ENCODE peak calls at places on chromosomes 3 and 15, in nine cellular contexts. F is transverse colon, W is breast epithelium, V is HL-60, L is K562, N is HepG2, Q is GM12878, P is spleen, J is Panc1. Y is an unnamed sample.

GRCh38 chr3:23275814-23276213 is 72.7 kb downstream of the UBE2E2 start:
- DNase-seq in W (no peak), V (no peak), L (no peak), J (no peak), P (no peak), F (no peak), N (no peak), Q (no peak), Y (no peak)

GRCh38 chr3:101667844-101668243 is 9.1 kb downstream of the ZBTB11 start:
- DNase-seq in L (no peak), P (no peak), N (no peak), F (no peak), J (no peak), Q (no peak), W (no peak), V (no peak), Y (no peak)

GRCh38 chr3:69776289-69776688 is 37.0 kb downstream of the MITF start:
- DNase-seq in V (no peak), L (peak; percentile 38), W (no peak), Q (no peak), P (no peak), J (no peak), F (no peak), N (no peak), Y (no peak)

GRCh38 chr3:97949743-97950142 is 22.5 kb downstream of the RIOX2 start:
- DNase-seq in W (no peak), L (no peak), F (no peak), Q (no peak), P (no peak), J (no peak), V (no peak), N (no peak), Y (no peak)

GRCh38 chr3:172449468-172450149 is 1.4 kb upstream of the GHSR start:
- DNase-seq in N (no peak), Q (no peak), W (no peak), V (peak; percentile 6), P (no peak), J (no peak), F (no peak), L (peak; percentile 28), Y (peak; percentile 90)

GRCh38 chr3:73602171-73602570 is 22.6 kb downstream of the PDZRN3 start:
- DNase-seq in N (no peak), F (no peak), V (no peak), W (no peak), Q (no peak), P (no peak), J (no peak), L (no peak), Y (no peak)

GRCh38 chr3:183313764-183314163 is 60.7 kb downstream of the B3GNT5 start:
- DNase-seq in F (no peak), W (no peak), P (no peak), Q (no peak), V (no peak), L (no peak), J (no peak), N (no peak), Y (no peak)

GRCh38 chr15:60901647-60902046 is 327.5 kb downstream of the RORA start:
- DNase-seq in V (no peak), L (no peak), N (no peak), W (no peak), J (no peak), P (no peak), F (no peak), Q (peak; percentile 92), Y (no peak)

GRCh38 chr3:120071259-120071658 is 23.0 kb downstream of the GSK3B start:
- DNase-seq in V (no peak), N (no peak), J (no peak), F (no peak), Q (no peak), W (no peak), P (no peak), L (no peak), Y (peak; percentile 53)

GRCh38 chr3:138378331-138378730 is 30.0 kb downstream of the MRAS start:
- DNase-seq in J (no peak), P (peak; percentile 44), W (no peak), F (no peak), L (no peak), Q (no peak), V (no peak), N (no peak), Y (no peak)

GRCh38 chr3:52372822-52373504 is 56.8 kb downstream of the DNAH1 start:
- DNase-seq in P (peak; percentile 89), L (peak; percentile 64), J (no peak), N (no peak), Q (no peak), F (peak; percentile 51), W (no peak), V (peak; percentile 84), Y (peak; percentile 70)

GRCh38 chr3:197809356-197810020 is 18.4 kb downstream of the LRCH3 start:
- DNase-seq in F (no peak), N (no peak), L (no peak), P (no peak), V (no peak), J (no peak), W (no peak), Q (no peak), Y (no peak)

DNA sequence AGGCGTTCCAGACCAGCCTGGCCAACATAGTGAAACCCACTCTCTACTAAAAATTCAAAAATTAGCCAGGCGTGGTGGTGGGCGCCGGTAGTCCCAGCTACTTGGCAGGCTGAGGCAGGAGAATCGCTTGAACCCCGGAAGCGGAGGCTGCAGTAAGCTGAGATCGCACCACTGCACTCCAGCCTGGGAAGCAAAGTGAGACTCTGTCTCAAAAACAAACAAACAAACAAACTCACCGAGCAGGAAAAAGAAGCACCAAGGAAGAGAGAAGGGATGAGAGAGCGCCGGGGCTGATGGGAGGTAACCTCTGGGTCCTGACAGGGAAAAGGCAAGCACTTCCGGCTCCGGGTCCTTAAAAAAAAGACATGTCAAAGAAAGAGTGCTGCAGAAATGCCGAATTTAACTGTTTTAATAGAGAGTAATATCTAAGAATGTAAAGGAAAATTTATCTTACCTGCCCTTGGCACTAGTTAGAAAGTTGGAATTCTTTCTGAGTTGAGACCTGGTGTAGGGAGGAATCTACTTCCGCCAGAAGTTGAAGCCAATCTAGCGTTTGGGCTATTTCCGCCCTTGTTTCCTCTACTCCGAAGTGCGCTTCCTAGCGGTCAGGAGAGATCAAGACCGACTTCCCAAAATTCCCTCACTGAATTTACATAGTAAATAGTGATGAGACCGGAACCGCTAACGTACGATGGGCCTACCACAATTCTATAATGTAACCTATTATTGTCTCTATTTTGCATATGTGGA is 29.1 kb downstream of the EFCAB12 start:
- DNase-seq in V (peak; percentile 93), W (peak; percentile 67), L (peak; percentile 79), F (peak; percentile 92), P (peak; percentile 88), N (peak; percentile 95), Q (peak; percentile 93), J (peak; percentile 98), Y (peak; percentile 97)
- TF ChIP-seq POLR2AphosphoS5 in V (no peak), W (no peak), L (no peak), F (no peak), P (no peak), N (peak; percentile 47), Q (no peak), J (no peak), Y (peak; percentile 71)

DNA sequence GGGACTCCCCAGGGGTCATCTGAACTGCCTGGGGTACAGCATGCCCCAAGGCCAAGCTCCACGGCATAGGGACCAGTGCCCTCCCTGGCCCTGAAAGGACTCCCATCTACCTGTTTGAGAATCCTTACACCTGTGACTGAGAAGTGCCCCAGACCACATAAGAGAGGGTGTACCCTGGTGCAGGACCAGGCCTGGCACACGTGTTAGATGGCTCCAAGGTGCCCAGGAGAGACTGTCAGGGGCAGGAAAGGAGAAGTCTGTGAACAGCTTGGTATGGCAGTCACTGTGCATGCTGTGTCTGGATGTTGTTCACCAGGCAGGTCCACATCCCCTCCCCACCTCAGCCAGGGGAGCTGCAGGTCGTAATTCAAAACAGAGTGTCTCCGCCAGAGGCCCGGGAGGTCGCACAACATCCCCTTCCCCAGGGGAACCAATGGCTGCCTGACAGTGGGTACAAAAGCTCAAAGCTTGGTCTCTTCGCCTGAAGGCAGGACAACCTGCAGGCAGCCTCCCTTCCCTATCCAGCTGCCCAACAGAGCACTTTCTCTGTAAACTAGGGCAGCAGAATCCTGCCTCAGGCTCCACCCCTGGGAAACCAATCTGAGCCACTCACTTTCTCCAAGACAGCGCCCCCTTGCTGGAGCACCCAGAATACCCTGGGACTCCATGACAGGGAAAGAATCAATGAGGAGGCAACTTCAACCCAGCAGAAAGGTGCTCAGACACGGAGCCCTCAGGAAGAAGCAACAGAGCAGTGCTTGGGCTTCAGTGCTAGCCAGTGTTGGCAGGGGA is 3.9 kb downstream of the NUP210 start:
- DNase-seq in P (no peak), N (no peak), L (no peak), V (peak; percentile 46), W (no peak), Q (no peak), F (no peak), J (no peak), Y (peak; percentile 69)
- TF ChIP-seq CTCF in P (no peak), N (peak; percentile 46), L (peak; percentile 49), V (peak; percentile 30), W (no peak), Q (peak; percentile 66), F (no peak), J (no peak), Y (peak; percentile 68)

GRCh38 chr15:66481107-66481856 is 16.3 kb downstream of the SNAPC5 start:
- DNase-seq in V (no peak), P (no peak), F (no peak), Q (no peak), J (no peak), L (peak; percentile 82), W (no peak), N (no peak), Y (no peak)
- TF ChIP-seq POLR2AphosphoS5 in V (no peak), P (no peak), F (no peak), Q (no peak), J (no peak), L (peak; percentile 66), W (no peak), N (no peak), Y (no peak)

GRCh38 chr3:31533169-31533870 is 595 bp downstream of the STT3B start:
- DNase-seq in W (peak; percentile 39), L (peak; percentile 52), F (peak; percentile 66), J (no peak), N (peak; percentile 12), Q (no peak), V (peak; percentile 35), P (peak; percentile 94), Y (peak; percentile 63)
- TF ChIP-seq CTCF in W (no peak), L (peak; percentile 21), F (no peak), J (peak; percentile 28), N (peak; percentile 49), Q (no peak), V (no peak), P (no peak), Y (no peak)

GRCh38 chr3:177498037-177498857 is 301.0 kb upstream of the TBL1XR1 start:
- DNase-seq in V (no peak), N (no peak), Q (no peak), L (no peak), J (no peak), P (no peak), W (no peak), F (no peak), Y (no peak)
- TF ChIP-seq POLR2AphosphoS5 in V (no peak), N (no peak), Q (no peak), L (no peak), J (no peak), P (no peak), W (no peak), F (no peak), Y (no peak)